ENCODE peak calls at places on chromosomes 11 and 22, in eight cellular contexts. Y is endothelial cell of umbilical vein, J is uterus, X is erythroblast, W is sigmoid colon, F is stomach, O is ovary, D is right lobe of liver. S is an unnamed sample.

GRCh38 chr22:37556750-37557149 is 3.5 kb upstream of the CDC42EP1 start:
- DNase-seq in Y (no peak), J (no peak), X (no peak), W (no peak), F (no peak), O (no peak), D (no peak), S (no peak)

GRCh38 chr22:37544955-37545702 is 15.2 kb upstream of the CDC42EP1 start:
- DNase-seq in Y (peak), J (peak), X (peak), W (peak), F (peak), O (peak), D (peak), S (peak)

GRCh38 chr11:87722756-87723599 is 452.3 kb downstream of the RAB38 start:
- DNase-seq in Y (peak), J (no peak), X (peak), W (no peak), F (peak), O (no peak), D (peak), S (peak)

GRCh38 chr11:68047437-68048290 is 8.8 kb downstream of the TCIRG1 start:
- DNase-seq in Y (no peak), J (no peak), X (no peak), W (peak), F (no peak), O (no peak), D (no peak), S (no peak)

GRCh38 chr11:11640152-11640551 is 18.3 kb upstream of the GALNT18 start:
- DNase-seq in Y (no peak), J (no peak), X (no peak), W (no peak), F (no peak), O (no peak), D (no peak), S (no peak)

GRCh38 chr11:13277719-13278619 is at the start of gene BMAL1:
- DNase-seq in Y (no peak), J (peak), X (peak), W (peak), F (peak), O (peak), D (peak), S (peak)

GRCh38 chr11:105466582-105467228 is 143.2 kb upstream of the GRIA4 start:
- DNase-seq in Y (peak), J (no peak), X (no peak), W (no peak), F (no peak), O (no peak), D (no peak), S (no peak)

GRCh38 chr22:11066458-11067285 is 4461.3 kb upstream of the OR11H1 start:
- DNase-seq in Y (no peak), J (no peak), X (no peak), W (peak), F (no peak), O (peak), D (no peak), S (no peak)

GRCh38 chr22:36329217-36330078 is 58.3 kb downstream of the MYH9 start:
- DNase-seq in Y (peak), J (peak), X (peak), W (no peak), F (peak), O (no peak), D (no peak), S (peak)

GRCh38 chr22:44000123-44000522 is 24.0 kb upstream of the PARVB start:
- DNase-seq in Y (no peak), J (no peak), X (no peak), W (no peak), F (no peak), O (no peak), D (no peak), S (no peak)

GRCh38 chr11:63574856-63575602 is 11.8 kb upstream of the PLAAT2 start:
- DNase-seq in Y (no peak), J (peak), X (peak), W (peak), F (no peak), O (peak), D (peak), S (no peak)
- TF ChIP-seq POLR2A in Y (no peak), J (no peak), X (no peak), W (no peak), F (no peak), O (no peak), D (no peak), S (no peak)

GRCh38 chr22:32801436-32802290 is at the start of gene TIMP3:
- DNase-seq in Y (no peak), J (peak), X (peak), W (peak), F (peak), O (peak), D (peak), S (no peak)
- TF ChIP-seq POLR2A in Y (no peak), J (peak), X (peak), W (peak), F (no peak), O (peak), D (peak), S (peak)

GRCh38 chr11:763549-764321 is 13.6 kb downstream of the GATD1 start:
- DNase-seq in Y (no peak), J (no peak), X (no peak), W (no peak), F (no peak), O (no peak), D (no peak), S (no peak)

GRCh38 chr11:765802-766091 is 11.5 kb downstream of the GATD1 start:
- DNase-seq in Y (no peak), J (no peak), X (no peak), W (no peak), F (no peak), O (no peak), D (no peak), S (no peak)

GRCh38 chr11:764322-765024 is 12.8 kb downstream of the GATD1 start:
- DNase-seq in Y (no peak), J (no peak), X (no peak), W (no peak), F (no peak), O (no peak), D (no peak), S (no peak)

GRCh38 chr11:766106-766940 is 11.0 kb downstream of the GATD1 start:
- DNase-seq in Y (no peak), J (no peak), X (no peak), W (no peak), F (no peak), O (no peak), D (no peak), S (no peak)

DNA sequence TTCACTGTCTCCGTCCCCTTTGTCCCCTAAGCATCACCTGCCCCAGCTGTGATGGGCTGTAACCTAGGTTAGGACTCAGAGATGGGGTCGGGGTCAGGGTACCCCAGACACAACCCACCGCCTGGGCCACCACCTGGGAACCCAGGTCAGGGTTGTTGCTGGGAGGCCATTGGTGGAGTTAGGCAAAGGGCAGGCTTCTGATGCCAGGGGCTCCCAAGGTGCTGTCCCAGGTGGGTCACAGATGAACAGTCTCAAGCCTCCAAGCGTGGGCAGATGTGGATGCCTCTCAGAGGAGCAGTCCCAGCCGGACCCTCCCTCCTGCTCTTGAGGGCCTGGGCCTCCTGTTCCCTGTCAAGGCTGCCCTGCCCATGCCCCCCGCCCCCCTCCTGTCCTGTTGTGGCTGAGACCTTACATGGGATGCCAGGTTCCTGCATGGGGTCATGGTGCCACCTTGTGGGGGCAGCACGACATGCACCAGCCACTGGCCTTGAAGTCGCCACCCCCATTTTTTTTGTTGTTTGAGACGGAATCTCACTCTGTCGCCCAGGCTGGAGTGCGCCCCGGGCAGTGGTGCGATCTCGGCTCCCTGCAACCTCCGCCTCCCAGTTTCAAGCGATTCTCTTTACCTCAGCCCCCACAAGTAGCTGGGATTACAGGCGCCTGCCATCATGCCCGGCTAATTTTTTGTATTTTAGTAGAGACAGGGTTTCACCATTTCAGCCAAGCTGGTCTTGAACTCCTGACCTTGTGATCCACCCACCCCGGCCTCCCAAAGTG is 12.1 kb downstream of the GATD1 start:
- DNase-seq in Y (peak), J (no peak), X (peak), W (peak), F (peak), O (no peak), D (peak), S (no peak)
- TF ChIP-seq POLR2A in Y (no peak), J (no peak), X (peak), W (no peak), F (no peak), O (no peak), D (no peak), S (no peak)

DNA sequence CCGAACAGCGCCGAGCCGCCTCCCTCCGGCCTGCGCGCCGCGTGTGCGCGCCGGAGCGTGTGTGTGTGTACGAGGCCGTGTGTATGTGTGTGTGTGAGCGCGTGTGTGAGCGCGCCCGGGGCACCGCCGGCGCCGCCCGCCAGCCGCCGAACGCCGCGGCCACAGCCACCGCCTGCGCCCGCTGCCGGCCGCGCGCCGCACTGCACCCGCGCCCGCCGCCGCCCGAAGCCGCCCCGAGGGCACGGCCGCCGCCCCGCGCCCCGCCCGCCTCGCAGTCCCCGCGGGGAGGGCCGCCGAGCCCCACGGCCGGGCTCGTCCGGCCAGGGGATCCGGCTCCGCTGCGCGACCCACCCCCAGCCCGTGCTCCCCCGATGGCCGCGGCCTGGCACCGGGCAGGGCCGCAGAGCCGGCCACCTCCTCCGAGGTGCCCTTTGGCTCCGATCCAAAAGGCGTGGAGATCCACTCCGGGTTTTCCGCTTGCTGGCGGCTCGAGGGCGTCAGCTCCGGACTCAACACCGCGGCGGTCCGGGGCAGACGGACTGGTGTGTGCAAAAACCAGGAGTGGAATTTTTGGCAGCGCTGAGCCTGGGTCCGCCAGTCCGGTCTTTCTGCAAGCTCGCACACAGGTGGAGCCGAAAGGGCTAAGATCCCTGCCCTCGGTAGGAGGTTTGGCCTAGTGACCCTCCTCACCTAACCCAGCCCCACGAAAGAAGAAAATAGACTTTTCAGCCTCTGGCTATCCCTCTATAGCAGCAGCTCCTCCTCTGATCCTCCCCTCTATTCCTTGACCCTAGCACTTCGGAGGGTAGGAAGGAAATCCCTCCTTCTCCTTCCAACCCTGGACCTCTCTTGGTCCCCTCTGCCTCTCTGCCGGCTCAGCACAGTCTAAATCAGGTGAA is at the start of gene SYT7:
- DNase-seq in Y (peak), J (peak), X (peak), W (peak), F (peak), O (peak), D (peak), S (peak)
- TF ChIP-seq POLR2A in Y (no peak), J (peak), X (no peak), W (no peak), F (no peak), O (peak), D (peak), S (no peak)

DNA sequence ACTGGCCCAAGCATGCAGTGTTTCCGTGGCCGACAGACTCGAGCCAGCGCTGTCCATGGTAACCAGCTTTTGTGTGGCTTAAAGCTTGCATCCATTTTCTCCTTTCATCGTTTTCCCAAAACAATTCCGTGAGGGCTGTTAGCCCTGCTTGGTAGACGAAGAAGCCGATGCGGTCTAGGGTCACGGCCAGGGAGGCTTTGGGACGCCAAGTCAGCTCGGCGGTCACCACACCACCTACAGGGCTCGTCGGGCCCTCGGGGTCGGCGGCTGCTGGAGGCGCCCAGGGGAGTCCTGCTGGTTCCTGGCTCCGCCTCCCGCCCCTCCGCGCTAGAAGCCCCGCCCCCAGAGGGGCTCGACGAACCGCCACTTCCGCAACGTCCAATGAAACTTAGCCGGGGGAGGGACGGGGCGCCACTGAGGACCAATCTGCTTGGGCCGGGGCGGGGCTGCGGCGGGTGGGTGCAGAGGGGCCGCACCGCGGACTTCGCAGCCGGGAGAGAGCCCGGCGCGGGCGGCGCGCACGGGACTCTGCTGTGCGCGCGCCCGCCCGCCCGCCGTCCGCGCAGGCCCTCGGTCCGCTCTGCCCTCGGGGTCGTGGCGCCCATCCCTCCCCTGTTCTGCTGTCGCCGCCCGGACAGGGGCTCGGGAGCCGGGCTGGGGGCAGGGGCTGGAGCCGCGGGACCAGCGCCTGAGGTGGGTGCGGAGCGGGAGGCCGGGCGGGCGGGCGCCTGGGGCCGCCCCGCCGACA is at the start of gene TIGD3:
- DNase-seq in Y (peak), J (peak), X (peak), W (peak), F (peak), O (peak), D (peak), S (peak)
- TF ChIP-seq POLR2A in Y (peak), J (peak), X (peak), W (no peak), F (no peak), O (peak), D (peak), S (peak)

DNA sequence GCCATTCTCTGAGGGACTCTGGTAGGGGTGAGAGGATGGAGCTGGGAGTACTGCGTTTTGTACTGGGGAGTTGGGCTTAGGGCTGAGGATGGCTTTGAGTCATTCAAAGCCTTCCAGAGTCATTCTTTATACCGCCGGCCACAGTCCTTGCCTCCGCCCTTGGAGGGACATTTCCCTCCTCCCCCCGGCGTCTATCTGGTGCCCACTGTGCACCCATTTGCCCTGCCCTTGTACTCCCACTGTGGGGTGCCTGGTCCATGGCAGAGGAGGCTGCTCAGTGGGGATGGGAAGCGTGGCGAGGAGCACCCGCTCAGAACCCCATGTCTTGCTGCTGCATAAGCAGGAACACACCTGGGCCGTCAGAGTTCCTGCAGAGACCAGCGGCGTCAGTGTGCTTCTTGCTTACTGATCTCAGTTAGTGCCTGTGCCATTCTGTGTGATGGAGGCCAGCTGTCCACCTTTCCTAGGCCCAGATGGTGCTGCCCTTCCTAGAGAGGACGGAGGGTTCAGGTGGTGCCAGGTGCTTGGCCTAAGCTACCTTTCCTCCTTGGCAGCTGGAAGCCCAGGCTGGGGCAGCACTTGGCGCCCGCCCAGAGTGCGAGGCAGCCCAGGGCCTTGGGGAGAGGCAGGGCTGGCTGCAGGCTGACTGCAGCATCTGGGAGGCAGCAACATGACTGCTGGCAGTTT is 23.3 kb upstream of the TMEM191C start:
- DNase-seq in Y (no peak), J (no peak), X (no peak), W (peak), F (peak), O (no peak), D (peak), S (no peak)
- TF ChIP-seq POLR2A in Y (no peak), J (no peak), X (no peak), W (no peak), F (no peak), O (no peak), D (no peak), S (no peak)

DNA sequence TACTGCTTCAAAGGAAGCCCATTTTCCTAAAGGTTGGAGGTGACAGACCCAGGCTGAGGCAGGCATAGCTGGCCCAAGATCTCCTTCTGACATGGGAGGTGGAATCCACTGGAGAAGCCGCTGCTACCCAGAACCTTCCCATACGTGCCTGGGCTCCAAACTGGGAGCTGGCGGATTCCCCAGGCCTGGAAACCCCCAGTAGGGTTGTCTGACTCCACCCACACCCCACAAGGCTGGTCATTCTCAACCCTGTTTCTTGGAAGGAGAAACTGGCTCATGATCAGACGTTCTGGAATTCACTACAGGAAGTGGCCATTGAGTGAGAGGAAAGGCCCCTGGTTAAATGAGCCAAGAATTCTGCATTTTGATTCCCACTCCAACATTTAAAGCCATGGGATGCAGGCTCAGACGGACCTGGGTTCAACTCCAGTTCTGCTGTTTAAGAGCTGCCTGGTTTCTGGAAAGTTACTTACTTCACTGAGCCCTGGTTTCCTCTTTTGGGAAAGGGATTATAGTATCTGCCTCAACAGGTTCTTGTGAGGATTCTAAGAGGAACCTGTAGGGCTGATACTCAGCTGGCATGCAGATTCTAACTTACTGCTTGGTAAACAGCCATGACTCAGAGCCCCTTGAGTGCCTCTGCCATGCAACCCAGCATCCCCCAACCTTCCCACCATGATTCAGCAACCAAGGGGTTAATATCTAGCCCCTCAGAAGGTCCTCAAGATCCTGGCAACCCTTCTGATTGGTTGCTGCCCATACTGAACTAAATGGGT is 19.4 kb upstream of the TSKU start:
- DNase-seq in Y (peak), J (no peak), X (no peak), W (no peak), F (no peak), O (peak), D (no peak), S (no peak)
- TF ChIP-seq POLR2A in Y (no peak), J (no peak), X (no peak), W (no peak), F (no peak), O (no peak), D (no peak), S (no peak)

GRCh38 chr11:5593146-5593545 is 3.3 kb upstream of the TRIM6 start:
- DNase-seq in Y (no peak), J (no peak), X (no peak), W (no peak), F (no peak), O (no peak), D (no peak), S (no peak)

GRCh38 chr11:5597953-5598352 is 1.5 kb downstream of the TRIM6 start:
- DNase-seq in Y (no peak), J (no peak), X (no peak), W (no peak), F (no peak), O (no peak), D (no peak), S (no peak)

GRCh38 chr11:5592615-5593014 is 3.8 kb upstream of the TRIM6 start:
- DNase-seq in Y (no peak), J (no peak), X (no peak), W (no peak), F (no peak), O (no peak), D (no peak), S (no peak)

GRCh38 chr11:5600374-5600851 is 4.0 kb downstream of the TRIM6 start:
- DNase-seq in Y (peak), J (peak), X (peak), W (peak), F (peak), O (peak), D (peak), S (no peak)

GRCh38 chr11:5596611-5597201 is at the start of gene TRIM6:
- DNase-seq in Y (peak), J (peak), X (peak), W (peak), F (peak), O (peak), D (peak), S (peak)
- TF ChIP-seq POLR2A in Y (no peak), J (no peak), X (no peak), W (no peak), F (no peak), O (no peak), D (no peak), S (peak)

GRCh38 chr22:31943976-31944699 is at the start of gene YWHAH:
- DNase-seq in Y (peak), J (peak), X (peak), W (peak), F (peak), O (peak), D (peak), S (peak)
- TF ChIP-seq POLR2A in Y (peak), J (peak), X (peak), W (no peak), F (no peak), O (peak), D (peak), S (peak)